ENCODE peak calls at places on chromosomes 1 and 21, in six cellular contexts. T is mesendoderm, S is H9, L is IMR-90, U is neuronal stem cell, O is mesenchymal stem cell. K is an unnamed sample.

GRCh38 chr1:228898582-228898992 is 163.3 kb downstream of the RHOU start:
- DNase-seq in L (no peak), O (no peak), U (no peak), S (no peak), T (no peak), K (peak)

GRCh38 chr21:15144026-15144425 is 79.2 kb upstream of the NRIP1 start:
- DNase-seq in S (no peak), L (no peak), T (no peak), U (no peak), O (no peak), K (no peak)

GRCh38 chr1:160211010-160211790 is 6.0 kb downstream of the PEA15 start:
- DNase-seq in O (no peak), L (no peak), S (no peak), U (peak), T (peak), K (no peak)

GRCh38 chr1:161737625-161738024 is 12.0 kb upstream of the DUSP12 start:
- DNase-seq in U (no peak), T (no peak), L (no peak), S (peak), O (no peak), K (no peak)

GRCh38 chr1:228311091-228311490 is 95.5 kb downstream of the TRIM11 start:
- DNase-seq in U (no peak), T (no peak), S (no peak), O (no peak), L (no peak), K (no peak)

GRCh38 chr1:23791434-23792047 is 596 bp downstream of the LYPLA2 start:
- DNase-seq in T (peak), L (no peak), U (no peak), S (peak), O (no peak), K (no peak)

GRCh38 chr1:205074084-205074483 is 10.2 kb downstream of the TMEM81 start:
- DNase-seq in U (no peak), T (no peak), L (no peak), S (no peak), O (no peak), K (no peak)

GRCh38 chr1:160093624-160094290 is 4.7 kb downstream of the IGSF8 start:
- DNase-seq in T (no peak), O (no peak), S (no peak), L (no peak), U (no peak), K (no peak)

GRCh38 chr1:62782197-62782886 is 1.6 kb upstream of the ATG4C start:
- DNase-seq in U (no peak), S (no peak), O (peak), L (peak), T (no peak), K (no peak)

GRCh38 chr1:5831600-5832335 is 160.5 kb downstream of the NPHP4 start:
- DNase-seq in T (no peak), O (no peak), U (no peak), S (peak), L (no peak), K (no peak)

GRCh38 chr1:5826601-5827000 is 165.6 kb downstream of the NPHP4 start:
- DNase-seq in S (no peak), L (no peak), T (no peak), O (no peak), U (no peak), K (no peak)

GRCh38 chr1:5830771-5831599 is 161.2 kb downstream of the NPHP4 start:
- DNase-seq in O (no peak), T (peak), L (no peak), U (peak), S (peak), K (peak)

GRCh38 chr1:5828322-5828935 is 163.8 kb downstream of the NPHP4 start:
- DNase-seq in O (no peak), T (no peak), L (no peak), U (no peak), S (no peak), K (no peak)

GRCh38 chr1:5829414-5829813 is 162.8 kb downstream of the NPHP4 start:
- DNase-seq in U (no peak), T (no peak), O (no peak), S (no peak), L (no peak), K (no peak)
- H2BK15ac ChIP-seq in U (no peak), T (no peak), O (no peak), S (no peak), L (no peak), K (no peak)

GRCh38 chr1:36918604-36919003 is 115.7 kb downstream of the GRIK3 start:
- DNase-seq in T (no peak), O (no peak), L (no peak), S (peak), U (no peak), K (no peak)
- H2BK15ac ChIP-seq in T (no peak), O (no peak), L (no peak), S (no peak), U (no peak), K (no peak)

GRCh38 chr21:36854391-36854790 is 112.1 kb downstream of the HLCS start:
- DNase-seq in S (peak), U (peak), O (peak), L (peak), T (peak), K (peak)
- H2BK15ac ChIP-seq in S (no peak), U (no peak), O (no peak), L (no peak), T (no peak), K (no peak)

DNA sequence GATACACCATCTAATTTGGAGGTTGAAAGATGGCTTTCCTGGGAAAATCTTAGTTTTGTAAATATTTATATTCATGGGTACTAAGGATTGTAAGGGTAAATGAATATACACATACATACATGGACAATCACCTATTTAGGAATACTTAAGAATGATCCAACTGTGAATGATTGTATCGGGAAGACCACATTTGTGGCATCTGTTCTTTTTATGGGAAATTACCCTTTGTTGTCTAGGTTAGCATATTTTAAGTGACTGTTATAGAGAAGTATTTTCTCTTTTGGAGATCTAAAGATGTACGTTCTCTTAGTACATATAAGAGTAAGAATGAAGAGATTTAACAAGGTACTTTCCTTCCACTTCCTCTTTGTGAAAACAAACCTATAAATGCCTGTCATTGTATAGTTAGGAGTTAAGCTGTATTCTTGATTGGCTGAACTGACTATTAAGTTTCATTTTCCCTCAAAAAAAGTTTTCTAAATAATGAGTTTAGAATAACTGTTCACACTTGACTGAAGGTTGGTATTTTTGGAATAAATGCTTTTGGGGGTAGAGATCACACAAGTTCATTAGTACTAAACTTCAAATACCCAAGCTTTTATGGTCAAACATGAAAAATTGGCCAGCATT is 26.7 kb downstream of the SNX7 start:
- DNase-seq in S (no peak), O (no peak), L (no peak), T (no peak), U (no peak), K (no peak)
- H2BK15ac ChIP-seq in S (no peak), O (no peak), L (no peak), T (no peak), U (no peak), K (no peak)

DNA sequence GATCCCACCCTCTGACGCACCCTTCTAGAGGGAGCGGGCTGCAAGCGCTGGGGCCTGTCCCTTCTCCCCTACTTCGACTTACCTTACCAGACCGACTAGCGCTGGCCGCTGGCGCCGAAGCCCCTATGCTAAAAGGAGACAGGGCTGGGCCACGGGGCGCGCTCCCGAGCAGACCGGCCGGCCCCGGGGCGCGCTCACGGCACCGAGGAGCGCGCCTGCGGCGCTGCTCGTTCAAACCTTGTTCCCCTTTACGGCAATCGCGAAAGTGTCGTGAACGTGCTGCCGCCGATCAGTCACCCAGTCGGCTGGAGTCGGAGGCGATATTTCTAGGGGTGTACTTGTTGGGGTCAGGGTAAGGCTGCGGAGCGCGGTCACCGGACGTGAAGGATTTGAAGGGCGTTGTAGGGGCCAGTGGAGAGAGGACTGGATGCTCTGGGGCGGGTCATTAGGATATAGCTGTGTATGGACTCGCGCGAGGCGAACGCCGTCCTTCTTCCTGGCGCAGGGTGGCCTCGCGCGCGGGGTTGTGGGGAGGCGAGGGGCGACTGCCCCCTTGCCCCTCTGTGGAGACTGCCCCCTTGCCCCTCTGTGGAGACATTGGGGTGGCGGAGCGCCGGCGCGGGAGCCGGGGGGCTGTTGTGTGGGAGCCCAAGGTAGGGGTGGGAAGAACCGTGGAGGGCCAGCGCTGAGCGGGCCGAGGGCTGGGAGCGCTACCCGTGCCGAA is at the start of the genes CEPT1 and DRAM2:
- DNase-seq in L (peak), O (peak), S (peak), T (peak), U (peak), K (peak)
- H2BK15ac ChIP-seq in L (peak), O (peak), S (no peak), T (no peak), U (peak), K (no peak)

GRCh38 chr1:85386068-85386722 is 78.8 kb downstream of the DDAH1 start:
- DNase-seq in U (no peak), S (no peak), L (no peak), O (no peak), T (no peak), K (no peak)
- H2BK15ac ChIP-seq in U (no peak), S (no peak), L (no peak), O (no peak), T (no peak), K (no peak)